ENCODE peak calls at places on chromosome 4, in five cellular contexts. One of them, this sample, is unnamed.

GRCh38 chr4:4950891-4951290 is 68.4 kb downstream of the CYTL1 start:
- DNase-seq in HepG2: no peak
- DNase-seq in A549: no peak
- DNase-seq in K562: no peak
- DNase-seq in GM12878: no peak
- DNase-seq in this sample: no peak

GRCh38 chr4:69689530-69690111 is 36.6 kb upstream of the UGT2A1 start:
- DNase-seq in HepG2: peak
- DNase-seq in A549: no peak
- DNase-seq in K562: peak
- DNase-seq in GM12878: no peak
- DNase-seq in this sample: no peak

GRCh38 chr4:42547805-42548204 is 109.1 kb downstream of the ATP8A1 start:
- DNase-seq in HepG2: no peak
- DNase-seq in A549: no peak
- DNase-seq in K562: no peak
- DNase-seq in GM12878: no peak
- DNase-seq in this sample: no peak

GRCh38 chr4:166421556-166422156 is 548.6 kb downstream of the TLL1 start:
- DNase-seq in HepG2: no peak
- DNase-seq in A549: no peak
- DNase-seq in K562: no peak
- DNase-seq in GM12878: no peak
- DNase-seq in this sample: no peak

GRCh38 chr4:58602022-58602421 is 1491.8 kb upstream of the IGFBP7 start:
- DNase-seq in HepG2: no peak
- DNase-seq in A549: no peak
- DNase-seq in K562: no peak
- DNase-seq in GM12878: no peak
- DNase-seq in this sample: no peak

GRCh38 chr4:1249731-1250526 is 999 bp upstream of the CTBP1 start:
- DNase-seq in HepG2: peak
- DNase-seq in A549: peak
- DNase-seq in K562: peak
- DNase-seq in GM12878: no peak
- DNase-seq in this sample: peak

GRCh38 chr4:24999392-25000104 is 31.2 kb downstream of the LGI2 start:
- DNase-seq in HepG2: no peak
- DNase-seq in A549: no peak
- DNase-seq in K562: no peak
- DNase-seq in GM12878: no peak
- DNase-seq in this sample: no peak

GRCh38 chr4:77158487-77158861 is 1.5 kb downstream of the CCNG2 start:
- DNase-seq in HepG2: no peak
- DNase-seq in A549: no peak
- DNase-seq in K562: no peak
- DNase-seq in GM12878: no peak
- DNase-seq in this sample: no peak

GRCh38 chr4:183485411-183486160 is 19.3 kb upstream of the ING2 start:
- DNase-seq in HepG2: no peak
- DNase-seq in A549: no peak
- DNase-seq in K562: no peak
- DNase-seq in GM12878: no peak
- DNase-seq in this sample: no peak

GRCh38 chr4:106316773-106317409 is 541 bp downstream of the AIMP1 start:
- DNase-seq in HepG2: no peak
- DNase-seq in A549: no peak
- DNase-seq in K562: peak
- DNase-seq in GM12878: no peak
- DNase-seq in this sample: no peak

GRCh38 chr4:76804060-76804459 is 93.9 kb downstream of the SOWAHB start:
- DNase-seq in HepG2: no peak
- DNase-seq in A549: no peak
- DNase-seq in K562: no peak
- DNase-seq in GM12878: no peak
- DNase-seq in this sample: no peak

GRCh38 chr4:75248770-75249467 is 265.3 kb downstream of the RCHY1 start:
- DNase-seq in HepG2: no peak
- DNase-seq in A549: no peak
- DNase-seq in K562: no peak
- DNase-seq in GM12878: no peak
- DNase-seq in this sample: no peak

GRCh38 chr4:74016068-74016467 is 17.6 kb upstream of the CXCL5 start:
- DNase-seq in HepG2: no peak
- DNase-seq in A549: no peak
- DNase-seq in K562: no peak
- DNase-seq in GM12878: no peak
- DNase-seq in this sample: no peak

GRCh38 chr4:11628093-11628725 is 199.5 kb upstream of the HS3ST1 start:
- DNase-seq in HepG2: no peak
- DNase-seq in A549: no peak
- DNase-seq in K562: no peak
- DNase-seq in GM12878: no peak
- DNase-seq in this sample: no peak
- TF ChIP-seq ESRRA in HepG2: no peak
- TF ChIP-seq ESRRA in A549: no peak
- TF ChIP-seq ESRRA in K562: no peak
- TF ChIP-seq ESRRA in GM12878: no peak
- TF ChIP-seq ESRRA in this sample: no peak

GRCh38 chr4:47882228-47882627 is 32.2 kb downstream of the NFXL1 start:
- DNase-seq in HepG2: peak
- DNase-seq in A549: no peak
- DNase-seq in K562: no peak
- DNase-seq in GM12878: no peak
- DNase-seq in this sample: no peak
- TF ChIP-seq MAX in HepG2: no peak
- TF ChIP-seq MAX in A549: no peak
- TF ChIP-seq MAX in K562: no peak
- TF ChIP-seq MAX in GM12878: no peak
- TF ChIP-seq MAX in this sample: no peak

GRCh38 chr4:48116582-48116981 is 17.5 kb downstream of the TXK start:
- DNase-seq in HepG2: no peak
- DNase-seq in A549: no peak
- DNase-seq in K562: no peak
- DNase-seq in GM12878: no peak
- DNase-seq in this sample: no peak
- TF ChIP-seq ESRRA in HepG2: no peak
- TF ChIP-seq ESRRA in A549: no peak
- TF ChIP-seq ESRRA in K562: no peak
- TF ChIP-seq ESRRA in GM12878: no peak
- TF ChIP-seq ESRRA in this sample: no peak

DNA sequence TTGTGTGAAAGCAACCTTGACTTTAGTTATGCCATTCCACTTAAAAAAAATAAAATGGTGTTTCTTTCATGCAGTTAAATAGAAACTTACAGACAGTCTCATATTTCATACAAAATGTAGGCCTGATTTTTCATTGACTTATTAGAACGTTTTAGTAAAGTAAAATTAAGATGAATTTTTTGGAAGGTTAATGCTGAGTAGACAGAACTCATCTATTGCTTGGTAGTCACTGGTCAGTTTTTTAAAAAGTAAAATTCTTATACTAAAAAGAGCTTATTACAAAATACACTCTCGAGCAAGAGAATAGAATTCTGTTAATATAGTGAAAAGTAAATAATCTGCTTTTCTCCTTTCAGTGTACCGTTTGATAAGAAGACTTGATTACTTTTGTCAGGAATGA is 21.4 kb upstream of the MOB1B start:
- DNase-seq in HepG2: no peak
- DNase-seq in A549: no peak
- DNase-seq in K562: no peak
- DNase-seq in GM12878: no peak
- DNase-seq in this sample: no peak
- TF ChIP-seq MAX in HepG2: no peak
- TF ChIP-seq MAX in A549: no peak
- TF ChIP-seq MAX in K562: no peak
- TF ChIP-seq MAX in GM12878: no peak
- TF ChIP-seq MAX in this sample: no peak

This sample was measured in WTC11.